ENCODE peak calls at places on chromosomes 3 and 15, in four cellular contexts. N is AG09309, T is cardiac fibroblast, H is cardiac muscle cell. O is an unnamed sample.

GRCh38 chr3:126050626-126051025 is 33.3 kb downstream of the SLC41A3 start:
- DNase-seq in N (no peak), T (no peak), H (no peak), O (no peak)

GRCh38 chr3:71006810-71007785 is 576.4 kb downstream of the FOXP1 start:
- DNase-seq in N (no peak), T (peak), H (peak), O (no peak)

GRCh38 chr3:52092891-52093290 is 36.5 kb upstream of the DUSP7 start:
- DNase-seq in N (no peak), T (no peak), H (no peak), O (no peak)

GRCh38 chr3:58667704-58668103 is 1.1 kb upstream of the FAM3D start:
- DNase-seq in N (no peak), T (no peak), H (no peak), O (no peak)

GRCh38 chr3:146256851-146257486 is 6.1 kb upstream of the PLSCR4 start:
- DNase-seq in N (no peak), T (peak), H (no peak), O (no peak)

GRCh38 chr15:99682455-99682854 is 50.8 kb downstream of the LYSMD4 start:
- DNase-seq in N (peak), T (peak), H (no peak), O (no peak)

GRCh38 chr15:65266469-65266868 is 20.2 kb downstream of the PARP16 start:
- DNase-seq in N (no peak), T (no peak), H (no peak), O (no peak)

GRCh38 chr3:184845819-184846218 is 33.9 kb downstream of the VPS8 start:
- DNase-seq in N (no peak), T (no peak), H (no peak), O (no peak)

GRCh38 chr15:91793771-91794170 is 59.7 kb upstream of the SLCO3A1 start:
- DNase-seq in N (no peak), T (no peak), H (no peak), O (no peak)

GRCh38 chr15:90718232-90718631 is 1.1 kb downstream of the BLM start:
- DNase-seq in N (no peak), T (no peak), H (no peak), O (no peak)

GRCh38 chr3:193942516-193943055 is 193.4 kb upstream of the HES1 start:
- DNase-seq in N (no peak), T (no peak), H (no peak), O (no peak)

GRCh38 chr15:63463793-63464192 is 40.6 kb upstream of the USP3 start:
- DNase-seq in N (no peak), T (no peak), H (no peak), O (no peak)

GRCh38 chr15:89115547-89115946 is 27.3 kb downstream of the ABHD2 start:
- DNase-seq in N (no peak), T (no peak), H (no peak), O (no peak)

GRCh38 chr3:193857996-193858395 is 265.0 kb downstream of the OPA1 start:
- DNase-seq in N (peak), T (peak), H (no peak), O (no peak)

GRCh38 chr3:49529567-49529966 is 24.7 kb upstream of the BSN start:
- DNase-seq in N (no peak), T (no peak), H (no peak), O (no peak)

GRCh38 chr15:69885182-69886041 is 212.3 kb downstream of the TLE3 start:
- DNase-seq in N (no peak), T (peak), H (no peak), O (no peak)

GRCh38 chr3:164641071-164641470 is 437.2 kb downstream of the SI start:
- DNase-seq in N (peak), T (peak), H (no peak), O (no peak)

GRCh38 chr15:67067161-67067853 is 1.9 kb downstream of the SMAD3 start:
- DNase-seq in N (no peak), T (peak), H (peak), O (no peak)

DNA sequence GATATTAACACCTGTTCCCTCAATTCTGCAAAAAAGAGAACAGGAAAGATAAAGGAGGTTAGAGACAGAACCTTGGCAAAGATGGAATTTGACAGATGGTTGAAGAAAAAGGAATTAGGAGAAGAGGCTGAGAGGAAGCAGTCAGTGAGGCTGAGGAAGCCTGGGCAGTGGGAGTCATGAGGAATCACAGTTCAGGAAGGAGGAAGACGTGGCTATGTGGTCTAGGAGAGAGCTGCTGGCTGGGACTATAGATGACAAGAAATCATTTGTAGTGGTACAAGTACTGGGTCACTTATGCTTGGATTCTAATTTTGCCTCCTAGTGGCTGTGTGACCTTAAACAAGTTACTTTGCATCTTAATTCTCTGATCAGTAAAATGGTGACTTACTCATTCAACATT is 49.0 kb downstream of the LARS2 start:
- DNase-seq in N (no peak), T (peak), H (no peak), O (no peak)
- TF ChIP-seq CTCF in N (no peak), T (no peak), H (no peak), O (no peak)

GRCh38 chr15:40938530-40938870 is 9.4 kb downstream of the DLL4 start:
- DNase-seq in N (no peak), T (no peak), H (no peak), O (no peak)
- TF ChIP-seq CTCF in N (no peak), T (no peak), H (no peak), O (no peak)

GRCh38 chr15:80660114-80660513 is 35.0 kb upstream of the ABHD17C start:
- DNase-seq in N (no peak), T (peak), H (peak), O (no peak)
- TF ChIP-seq CTCF in N (peak), T (peak), H (peak), O (peak)

DNA sequence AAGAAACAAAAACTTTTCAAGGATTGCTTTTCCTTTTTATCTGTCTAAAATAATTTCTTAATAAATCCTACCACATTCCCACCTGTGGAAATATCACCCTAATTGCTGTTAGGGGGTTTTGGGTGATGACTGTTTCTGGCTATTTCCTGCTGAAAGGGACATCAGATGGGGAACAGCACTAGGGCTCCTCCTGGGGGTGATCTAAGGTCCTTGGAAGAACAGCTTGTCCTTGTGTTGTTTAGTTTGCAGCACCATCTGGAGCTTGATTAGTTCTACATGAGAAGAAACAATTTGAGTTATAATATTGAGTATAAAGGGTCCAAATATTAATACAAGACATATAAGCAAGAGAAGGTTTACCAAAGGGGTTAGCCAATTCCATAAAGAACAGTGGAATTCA is 18.7 kb downstream of the OR5H15 start:
- DNase-seq in N (no peak), T (no peak), H (peak), O (no peak)
- TF ChIP-seq CTCF in N (no peak), T (no peak), H (no peak), O (no peak)

GRCh38 chr3:53844262-53845102 is 1.7 kb downstream of the CHDH start:
- DNase-seq in N (no peak), T (no peak), H (no peak), O (no peak)

GRCh38 chr3:53845881-53846133 is 412 bp downstream of the CHDH start:
- DNase-seq in N (no peak), T (no peak), H (no peak), O (no peak)

GRCh38 chr3:53846851-53847155 is 435 bp downstream of the IL17RB start:
- DNase-seq in N (no peak), T (no peak), H (no peak), O (no peak)

GRCh38 chr3:53846134-53846850 is at the start of the genes CHDH and IL17RB:
- DNase-seq in N (no peak), T (no peak), H (peak), O (no peak)

DNA sequence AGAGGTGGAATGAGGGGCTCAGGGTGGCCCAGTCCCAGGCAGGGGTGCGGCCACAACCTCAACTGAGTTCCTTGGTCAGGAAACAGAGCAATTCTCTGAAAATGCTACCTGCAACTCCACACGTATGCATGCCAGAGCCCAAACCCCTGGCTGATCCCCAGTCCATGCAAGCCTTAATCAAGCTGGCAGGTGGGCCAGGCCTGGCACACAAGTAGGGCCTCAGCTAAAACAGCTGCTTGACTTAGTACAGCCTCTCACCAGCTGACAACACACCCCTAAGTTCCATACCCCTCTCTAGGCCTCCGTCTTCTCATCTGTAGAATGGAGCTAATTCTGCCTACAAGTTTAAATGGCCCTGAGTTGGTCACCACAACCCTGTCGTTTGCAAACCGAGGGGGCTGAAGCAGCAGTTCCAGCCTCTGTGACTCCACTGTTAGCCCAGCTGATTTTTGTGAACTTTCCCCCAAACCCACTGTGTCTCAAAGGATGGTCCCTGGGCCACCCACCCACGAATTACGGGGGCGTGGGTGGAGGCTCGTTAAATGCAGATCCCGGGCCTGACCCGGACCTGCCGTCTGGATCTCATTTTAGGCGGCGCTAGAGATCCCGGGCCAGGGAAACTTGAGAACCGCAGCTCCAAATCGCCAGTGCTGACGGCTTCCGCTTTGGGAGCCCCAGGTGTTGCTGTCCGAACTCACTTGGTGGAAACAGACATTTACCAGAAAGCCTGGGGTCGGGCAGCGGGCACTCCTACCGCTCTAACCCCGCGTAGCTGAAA is 927 bp downstream of the CHDH start:
- DNase-seq in N (no peak), T (peak), H (peak), O (no peak)
- TF ChIP-seq CTCF in N (peak), T (peak), H (peak), O (no peak)

GRCh38 chr3:12706504-12707253 is 42.8 kb upstream of the RAF1 start:
- DNase-seq in N (no peak), T (peak), H (peak), O (no peak)

GRCh38 chr3:12707425-12707824 is 43.5 kb upstream of the RAF1 start:
- DNase-seq in N (no peak), T (peak), H (no peak), O (no peak)

GRCh38 chr3:12709334-12709733 is 45.4 kb upstream of the RAF1 start:
- DNase-seq in N (no peak), T (no peak), H (no peak), O (no peak)

GRCh38 chr3:12710062-12710461 is 46.1 kb upstream of the RAF1 start:
- DNase-seq in N (no peak), T (no peak), H (no peak), O (no peak)

GRCh38 chr3:12708584-12709192 is 44.8 kb upstream of the RAF1 start:
- DNase-seq in N (peak), T (peak), H (peak), O (no peak)
- TF ChIP-seq CTCF in N (peak), T (peak), H (peak), O (no peak)

DNA sequence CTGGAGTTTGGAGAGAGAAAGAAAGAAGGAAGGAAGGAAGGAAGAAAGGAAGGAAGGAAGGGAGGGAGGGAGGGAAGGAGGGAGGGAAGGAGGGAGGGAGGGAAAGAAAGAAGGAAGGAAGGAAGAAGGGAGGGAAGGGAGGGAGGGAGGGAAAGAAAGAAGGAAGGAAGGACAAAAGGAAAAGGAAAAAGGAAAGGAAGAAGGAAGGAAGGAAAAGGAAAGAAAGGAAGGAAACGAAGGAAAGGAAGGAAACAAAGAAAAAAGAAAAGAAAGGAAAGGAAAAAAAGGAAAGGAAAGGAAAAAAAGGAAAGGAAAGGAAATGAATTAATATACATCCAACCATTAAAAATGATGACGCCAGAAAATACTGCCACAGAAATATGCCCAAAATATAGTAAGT is 18.7 kb upstream of the OR4F6 start:
- DNase-seq in N (no peak), T (no peak), H (no peak), O (no peak)
- TF ChIP-seq CTCF in N (no peak), T (no peak), H (no peak), O (no peak)

DNA sequence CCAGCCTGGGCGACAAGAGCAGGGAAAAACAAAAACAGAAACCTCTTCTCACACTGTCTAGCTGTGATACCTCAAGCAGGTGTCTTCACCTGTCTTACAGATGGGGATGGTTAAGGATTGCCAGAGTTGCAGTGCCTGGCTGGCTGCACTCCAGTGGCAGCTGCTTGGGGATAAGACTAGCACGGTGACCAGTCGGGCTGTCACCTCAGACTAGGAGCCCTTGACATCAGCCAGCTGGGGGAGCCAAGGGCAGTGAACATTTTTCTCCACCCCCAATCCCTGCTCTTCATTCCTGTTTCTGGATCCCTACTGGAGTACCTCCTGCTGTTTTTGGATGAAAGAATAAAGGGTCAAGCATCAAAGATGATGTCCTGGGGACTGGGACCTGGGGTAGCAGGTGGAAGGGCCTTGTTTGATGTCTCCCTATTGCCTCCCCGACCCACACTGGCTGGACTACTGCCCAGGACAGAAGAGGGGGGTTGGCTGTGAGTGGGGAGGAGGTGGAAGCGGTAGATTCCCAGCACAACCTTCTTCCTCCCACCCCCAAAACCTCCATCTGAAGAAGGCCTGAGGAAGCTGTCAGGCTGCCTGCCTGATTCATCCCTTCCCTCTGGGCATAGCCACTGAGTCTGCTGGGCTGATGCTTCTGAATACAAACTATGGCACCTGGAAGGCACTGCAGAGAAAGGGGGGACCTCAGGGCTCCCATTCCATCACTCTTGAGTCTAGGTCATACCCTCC is 7.0 kb upstream of the CPNE9 start:
- DNase-seq in N (no peak), T (no peak), H (no peak), O (no peak)
- TF ChIP-seq CTCF in N (no peak), T (no peak), H (no peak), O (no peak)

DNA sequence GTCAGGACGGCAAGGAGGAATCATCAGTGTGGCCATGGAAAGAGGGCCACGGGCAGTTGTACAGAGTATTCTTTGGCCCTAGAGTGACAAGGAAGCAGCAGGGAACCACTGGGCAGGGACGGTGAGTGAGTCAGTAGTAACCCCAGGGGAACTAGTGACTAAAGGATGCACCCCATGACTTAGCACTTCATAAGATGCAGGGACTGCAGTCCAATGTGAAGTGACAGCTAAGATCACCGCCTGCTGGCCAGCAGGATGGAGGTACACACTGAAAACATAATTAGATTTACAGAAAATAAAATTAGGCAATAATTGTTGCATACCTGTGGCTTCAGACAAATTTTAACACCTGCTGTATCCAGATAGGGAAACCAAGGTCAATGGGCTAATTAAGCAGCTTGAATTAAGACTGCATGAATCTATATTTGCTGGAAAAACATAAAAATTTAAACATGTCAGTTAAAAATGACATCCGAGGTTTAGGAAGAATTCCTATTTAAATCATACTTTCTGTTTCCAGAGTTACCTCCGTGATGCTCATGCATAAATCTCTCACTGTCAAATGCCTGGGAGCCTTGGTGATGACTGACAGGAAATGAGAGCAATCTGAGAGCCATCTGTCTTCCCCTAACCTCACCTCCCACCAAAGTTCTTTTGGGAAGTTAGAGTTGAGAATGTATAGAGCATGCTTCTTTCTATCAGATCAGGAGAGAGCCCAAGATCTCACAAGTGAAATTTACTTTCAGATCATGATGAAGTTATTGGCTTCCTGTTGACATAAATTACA is 56.5 kb downstream of the DCLK3 start:
- DNase-seq in N (no peak), T (peak), H (no peak), O (no peak)
- TF ChIP-seq CTCF in N (peak), T (peak), H (no peak), O (no peak)